ENCODE peak calls at places on chromosomes 11 and 22, in eight cellular contexts. R is lung, K is spleen, U is AG09309, O is psoas muscle, D is WERI-Rb-1, A is body of pancreas, S is thoracic aorta. M is an unnamed sample.

GRCh38 chr11:117978982-117979381 is 7.2 kb upstream of the IL10RA start:
- DNase-seq in R (peak), K (peak), U (no peak), O (no peak), D (no peak), A (no peak), S (no peak), M (no peak)

GRCh38 chr11:82992219-82992618 is 79.5 kb downstream of the RAB30 start:
- DNase-seq in R (no peak), K (no peak), U (no peak), O (no peak), D (no peak), A (no peak), S (no peak), M (no peak)

GRCh38 chr22:27718186-27719032 is 83.1 kb downstream of the MN1 start:
- DNase-seq in R (peak), K (peak), U (peak), O (peak), D (no peak), A (peak), S (peak), M (peak)

GRCh38 chr22:24706732-24707476 is 67.6 kb downstream of the PIWIL3 start:
- DNase-seq in R (no peak), K (no peak), U (no peak), O (no peak), D (no peak), A (no peak), S (no peak), M (peak)

GRCh38 chr11:36258730-36259360 is 30.4 kb downstream of the COMMD9 start:
- DNase-seq in R (peak), K (no peak), U (peak), O (peak), D (peak), A (peak), S (no peak), M (peak)

GRCh38 chr11:61743486-61744095 is 8.8 kb upstream of the MYRF start:
- DNase-seq in R (no peak), K (no peak), U (no peak), O (no peak), D (no peak), A (no peak), S (no peak), M (no peak)

GRCh38 chr11:8269636-8270035 is 6.0 kb upstream of the LMO1 start:
- DNase-seq in R (no peak), K (peak), U (no peak), O (no peak), D (no peak), A (no peak), S (no peak), M (no peak)

GRCh38 chr22:46813816-46814597 is 51.6 kb downstream of the TBC1D22A start:
- DNase-seq in R (no peak), K (no peak), U (no peak), O (no peak), D (no peak), A (no peak), S (no peak), M (peak)

GRCh38 chr11:2769409-2769778 is 69.6 kb upstream of the KCNQ1OT1 start:
- DNase-seq in R (peak), K (no peak), U (no peak), O (no peak), D (peak), A (no peak), S (no peak), M (no peak)

GRCh38 chr22:21951931-21952465 is 650 bp downstream of the PPM1F start:
- DNase-seq in R (no peak), K (peak), U (no peak), O (peak), D (peak), A (peak), S (no peak), M (peak)

GRCh38 chr22:46102752-46103151 is 47.6 kb upstream of the PPARA start:
- DNase-seq in R (no peak), K (no peak), U (no peak), O (no peak), D (no peak), A (peak), S (no peak), M (no peak)

GRCh38 chr11:83971063-83971462 is 684.9 kb upstream of the CCDC90B start:
- DNase-seq in R (no peak), K (no peak), U (no peak), O (no peak), D (no peak), A (peak), S (no peak), M (peak)

GRCh38 chr11:118638726-118639125 is 31.3 kb downstream of the PHLDB1 start:
- DNase-seq in R (no peak), K (no peak), U (no peak), O (no peak), D (no peak), A (no peak), S (no peak), M (no peak)

GRCh38 chr22:19238900-19239299 is 52.6 kb downstream of the CLTCL1 start:
- DNase-seq in R (no peak), K (no peak), U (no peak), O (no peak), D (no peak), A (no peak), S (no peak), M (no peak)

GRCh38 chr11:69369945-69370344 is 76.0 kb downstream of the MYEOV start:
- DNase-seq in R (no peak), K (no peak), U (no peak), O (no peak), D (peak), A (no peak), S (no peak), M (no peak)

GRCh38 chr11:69443138-69443967 is 38.1 kb upstream of the LINC01488 start:
- DNase-seq in R (peak), K (peak), U (peak), O (peak), D (peak), A (peak), S (peak), M (peak)

GRCh38 chr22:50610041-50610451 is 9.5 kb downstream of the MAPK8IP2 start:
- DNase-seq in R (no peak), K (no peak), U (no peak), O (no peak), D (no peak), A (no peak), S (no peak), M (no peak)

GRCh38 chr11:111918390-111919256 is at the start of gene C11orf52:
- DNase-seq in R (peak), K (no peak), U (no peak), O (peak), D (no peak), A (peak), S (no peak), M (peak)

GRCh38 chr11:94602430-94603372 is 35.5 kb downstream of the PIWIL4 start:
- DNase-seq in R (no peak), K (no peak), U (no peak), O (peak), D (no peak), A (peak), S (no peak), M (peak)

GRCh38 chr22:44143596-44143995 is 37.1 kb upstream of the PARVG start:
- DNase-seq in R (no peak), K (no peak), U (no peak), O (no peak), D (no peak), A (no peak), S (no peak), M (no peak)

GRCh38 chr11:16153951-16154350 is 202.4 kb downstream of the SOX6 start:
- DNase-seq in R (no peak), K (no peak), U (no peak), O (no peak), D (no peak), A (no peak), S (no peak), M (peak)

DNA sequence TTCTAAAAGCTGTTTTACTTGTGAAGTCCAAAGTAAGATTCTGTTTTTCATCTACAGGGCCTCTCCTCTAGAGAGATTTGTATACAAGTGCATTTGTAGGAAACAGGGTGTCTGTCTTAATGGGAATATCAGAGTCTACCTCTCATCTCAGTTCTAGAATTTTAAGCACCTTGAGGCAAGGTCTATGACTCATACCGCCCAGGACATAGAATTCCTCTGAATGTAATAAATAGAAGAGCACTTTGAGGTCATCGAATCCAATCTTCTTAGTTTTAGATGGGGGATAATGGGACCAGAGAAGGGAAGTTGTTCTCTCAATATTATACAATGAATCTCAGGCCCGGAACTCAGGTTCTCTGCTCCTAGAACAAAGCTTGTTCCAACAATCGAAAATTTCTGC is 101.8 kb upstream of the TIMP3 start:
- DNase-seq in R (no peak), K (no peak), U (no peak), O (no peak), D (no peak), A (no peak), S (no peak), M (peak)
- H3K4me3 ChIP-seq in R (no peak), K (no peak), U (no peak), O (no peak), D (no peak), A (no peak), S (no peak), M (no peak)

DNA sequence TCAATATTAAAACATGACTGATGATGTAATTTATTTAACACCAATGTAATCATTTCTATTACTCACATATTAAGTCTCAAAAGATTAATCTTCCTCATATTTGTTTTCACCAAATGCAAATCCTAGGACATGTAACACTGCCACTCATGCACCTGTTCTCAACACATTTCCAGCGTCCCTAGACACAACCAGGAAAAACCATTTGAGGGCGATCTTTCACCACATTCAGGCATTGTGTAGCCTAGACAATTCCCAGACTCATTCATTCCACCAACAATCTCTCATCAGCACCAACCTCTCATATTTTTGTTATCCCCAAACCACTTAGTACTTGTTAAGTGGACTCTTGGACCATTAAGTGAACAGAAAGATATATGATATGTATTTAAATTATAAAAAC is 66.1 kb downstream of the SLC36A4 start:
- DNase-seq in R (no peak), K (no peak), U (no peak), O (no peak), D (no peak), A (no peak), S (no peak), M (no peak)
- TF ChIP-seq CTCF in R (no peak), K (no peak), U (no peak), O (no peak), D (peak), A (no peak), S (no peak), M (peak)

DNA sequence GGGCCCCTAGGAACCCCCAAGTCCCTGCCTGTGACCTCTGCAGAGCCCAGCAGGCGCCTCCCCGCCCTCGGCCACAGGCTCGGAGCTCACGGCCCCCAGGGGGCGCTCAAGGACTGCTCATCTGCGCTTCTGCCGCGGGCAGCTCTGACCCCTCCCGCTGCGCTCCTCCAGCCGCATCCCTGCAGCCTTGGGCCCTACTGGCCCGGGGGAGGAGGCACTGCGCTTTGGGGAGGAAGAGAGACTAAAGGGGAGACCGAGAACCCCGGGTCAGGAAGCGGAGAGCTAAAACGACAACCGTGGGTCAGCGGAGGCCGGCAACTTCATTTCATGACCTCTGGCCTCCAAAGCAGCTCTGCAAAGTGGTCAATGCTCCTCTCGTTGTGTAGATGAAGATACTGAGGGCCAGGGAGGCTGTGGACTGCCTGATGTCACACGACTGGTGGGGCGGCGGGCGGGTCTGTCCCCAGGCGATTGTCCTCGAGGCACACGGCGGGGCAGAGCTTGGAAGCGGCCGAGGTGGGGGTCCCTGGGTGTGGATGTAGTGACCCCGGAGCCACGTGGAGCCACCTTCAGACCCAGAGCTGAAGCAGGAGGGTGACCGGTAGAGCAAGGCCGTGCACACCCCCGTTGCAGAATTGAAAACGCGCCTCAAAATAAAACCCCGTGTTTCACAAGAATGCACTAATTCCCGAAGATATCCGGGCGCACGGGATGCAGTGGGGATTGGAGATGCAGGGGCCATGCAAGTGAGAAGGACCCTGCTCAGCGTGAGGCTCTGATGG is 2.7 kb upstream of the KRTAP5-6 start:
- DNase-seq in R (peak), K (peak), U (no peak), O (peak), D (peak), A (peak), S (peak), M (peak)
- H3K4me3 ChIP-seq in R (no peak), K (peak), U (no peak), O (peak), D (peak), A (no peak), S (peak), M (peak)

DNA sequence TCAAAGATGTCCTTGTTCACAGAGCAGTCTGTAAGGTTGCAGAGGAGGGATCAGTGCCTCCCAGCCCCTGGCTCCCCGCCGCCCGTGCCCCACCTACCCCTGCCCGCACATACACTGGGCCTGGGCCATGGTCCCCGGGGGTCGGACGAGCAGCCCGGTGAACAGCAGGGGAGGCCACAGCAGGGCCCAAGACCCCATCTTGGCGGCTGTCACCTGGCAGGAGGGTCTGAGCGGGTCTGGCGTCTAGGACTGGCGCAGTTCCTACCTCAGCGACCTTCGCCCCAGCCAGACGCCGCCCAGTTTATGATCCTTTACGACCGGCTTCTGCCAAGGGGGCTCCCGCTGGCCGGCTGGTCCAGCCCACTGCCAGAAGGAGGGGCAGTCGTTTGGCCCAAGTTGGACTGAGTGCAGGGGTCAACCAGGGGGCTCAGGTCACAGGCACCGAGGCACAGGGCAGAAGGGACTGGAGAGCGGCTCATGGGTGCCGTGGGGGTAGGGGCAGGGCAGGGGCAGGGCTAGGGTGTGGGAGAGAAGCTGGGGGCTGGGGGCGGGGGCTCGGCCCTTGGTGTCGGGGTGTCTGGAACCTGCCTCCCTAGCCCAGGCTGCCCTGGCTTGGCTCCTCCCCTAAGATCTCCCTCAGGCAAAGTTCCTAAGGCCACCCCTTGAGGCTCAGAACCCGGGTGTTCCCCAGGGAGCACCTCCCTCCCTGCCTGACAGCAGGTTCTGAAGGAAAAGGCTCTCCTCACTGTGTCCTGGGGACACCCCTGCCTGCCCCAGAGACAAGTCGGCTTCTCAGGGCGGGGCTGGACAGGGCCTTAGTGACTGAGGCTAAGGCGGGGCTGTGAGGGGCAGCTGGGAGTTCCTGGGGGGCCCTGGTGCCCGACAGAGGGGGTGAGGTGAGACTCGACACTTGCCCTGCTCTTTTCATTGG is at the start of gene CDHR5:
- DNase-seq in R (no peak), K (peak), U (no peak), O (peak), D (peak), A (no peak), S (no peak), M (no peak)
- TF ChIP-seq CTCF in R (no peak), K (no peak), U (no peak), O (no peak), D (no peak), A (no peak), S (no peak), M (no peak)

GRCh38 chr11:24293964-24294363 is 202.9 kb upstream of the LUZP2 start:
- DNase-seq in R (no peak), K (no peak), U (no peak), O (no peak), D (no peak), A (no peak), S (no peak), M (no peak)

GRCh38 chr11:24298126-24298525 is 198.7 kb upstream of the LUZP2 start:
- DNase-seq in R (no peak), K (no peak), U (no peak), O (no peak), D (no peak), A (no peak), S (no peak), M (no peak)

GRCh38 chr11:24295360-24295759 is 201.5 kb upstream of the LUZP2 start:
- DNase-seq in R (no peak), K (no peak), U (no peak), O (no peak), D (no peak), A (no peak), S (no peak), M (no peak)
- H3K4me3 ChIP-seq in R (no peak), K (no peak), U (no peak), O (no peak), D (no peak), A (no peak), S (no peak), M (no peak)

GRCh38 chr11:63708764-63709163 is 27.5 kb downstream of the RTN3 start:
- DNase-seq in R (no peak), K (no peak), U (no peak), O (no peak), D (no peak), A (no peak), S (no peak), M (no peak)

GRCh38 chr11:63711838-63712237 is 30.5 kb downstream of the RTN3 start:
- DNase-seq in R (no peak), K (no peak), U (no peak), O (no peak), D (no peak), A (no peak), S (no peak), M (no peak)

GRCh38 chr11:63709336-63709735 is 28.0 kb downstream of the RTN3 start:
- DNase-seq in R (no peak), K (no peak), U (no peak), O (no peak), D (no peak), A (no peak), S (no peak), M (no peak)

GRCh38 chr11:63713776-63714175 is 32.5 kb downstream of the RTN3 start:
- DNase-seq in R (no peak), K (no peak), U (no peak), O (no peak), D (no peak), A (no peak), S (no peak), M (no peak)

DNA sequence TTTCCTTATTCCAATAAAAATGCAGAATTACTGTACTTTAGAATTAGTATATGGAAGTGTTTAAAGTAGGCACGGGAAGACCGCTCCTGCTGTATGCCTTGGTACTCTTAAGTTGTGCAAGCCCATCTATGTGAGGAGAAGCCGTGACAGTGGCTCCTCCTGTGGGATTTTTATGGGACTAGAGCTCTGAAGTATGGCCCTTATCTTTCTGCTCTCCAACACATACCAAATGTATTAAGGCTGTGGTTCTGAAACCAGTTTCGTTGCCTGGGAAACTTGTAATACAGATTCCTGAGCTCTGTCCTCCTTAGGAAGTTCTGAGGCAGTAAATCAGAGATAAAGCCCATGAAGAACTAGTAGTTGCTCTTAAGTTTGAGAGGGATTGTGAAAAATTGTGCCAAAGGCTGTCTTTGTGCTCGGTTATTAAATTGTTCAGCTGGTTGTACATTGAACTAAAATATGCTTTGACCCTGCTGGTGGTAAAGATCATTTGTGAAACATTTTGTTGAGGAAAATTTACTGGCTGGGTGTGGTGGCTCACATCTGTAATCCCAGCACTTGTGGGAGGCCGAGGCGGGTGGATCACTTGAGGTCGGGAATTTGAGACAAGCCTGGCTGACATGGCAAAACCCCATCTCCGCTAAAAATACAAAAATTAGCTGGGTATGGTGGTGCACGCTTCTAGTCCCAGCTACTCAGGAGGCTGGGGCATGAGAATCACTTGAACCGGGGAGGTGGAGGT is 29.3 kb downstream of the RTN3 start:
- DNase-seq in R (no peak), K (no peak), U (peak), O (no peak), D (no peak), A (no peak), S (no peak), M (no peak)
- TF ChIP-seq CTCF in R (no peak), K (no peak), U (peak), O (no peak), D (no peak), A (no peak), S (no peak), M (no peak)

DNA sequence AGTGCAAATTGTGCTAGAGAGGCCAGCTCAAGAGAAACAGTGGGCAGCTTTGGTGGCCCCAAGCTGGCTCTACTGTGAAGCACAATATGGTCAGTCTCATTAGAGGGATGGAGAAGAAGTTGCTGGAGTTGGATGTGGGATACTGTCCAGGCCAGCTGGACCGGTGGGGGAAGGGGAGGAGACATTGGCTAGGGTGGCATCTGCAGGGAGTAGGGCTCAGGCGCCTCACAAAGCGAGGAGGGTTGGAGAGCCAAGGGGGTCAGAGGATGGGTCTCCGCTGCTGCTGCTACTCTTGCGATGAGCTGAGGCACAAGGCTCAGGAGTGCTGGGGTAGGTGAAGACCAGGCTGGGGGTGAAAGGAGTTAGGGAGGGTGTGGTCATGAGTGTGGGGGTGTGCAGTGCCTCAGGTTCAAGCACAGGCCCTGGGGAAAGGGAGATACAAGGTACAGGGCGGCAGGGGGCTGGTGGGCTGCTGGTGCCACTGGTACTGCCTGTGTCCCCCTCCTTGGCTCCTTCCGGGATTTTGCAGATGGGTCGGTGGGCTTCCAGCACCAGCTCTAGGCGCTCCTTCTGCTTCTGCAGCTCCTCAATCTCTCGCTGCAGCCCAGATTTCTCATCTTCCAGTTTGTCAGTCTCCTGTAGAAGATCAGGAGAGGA is 2.3 kb downstream of the CCDC85B start:
- DNase-seq in R (no peak), K (peak), U (no peak), O (no peak), D (no peak), A (no peak), S (no peak), M (no peak)
- H3K4me3 ChIP-seq in R (no peak), K (peak), U (peak), O (peak), D (no peak), A (no peak), S (peak), M (no peak)

M was measured in epithelial cell of esophagus.